ENCODE peak calls at places on chromosomes 7 and 10, in six cellular contexts. Y is A549, F is HepG2, J is GM12878, T is K562, N is endothelial cell of umbilical vein. K is an unnamed sample.

GRCh38 chr7:106597014-106597413 is 63.9 kb downstream of the CCDC71L start:
- DNase-seq in N (no peak), Y (no peak), T (no peak), F (no peak), J (no peak), K (no peak)

GRCh38 chr7:81013036-81013435 is 94.2 kb upstream of the SEMA3C start:
- DNase-seq in Y (peak), T (no peak), F (no peak), J (no peak), N (no peak), K (no peak)

GRCh38 chr7:39554583-39555140 is 11.5 kb upstream of the YAE1 start:
- DNase-seq in J (no peak), F (no peak), Y (no peak), N (no peak), T (no peak), K (no peak)

GRCh38 chr10:48251525-48252353 is 22.8 kb downstream of the FRMPD2 start:
- DNase-seq in J (no peak), F (no peak), T (no peak), N (no peak), Y (no peak), K (no peak)

GRCh38 chr10:43706166-43706565 is 57.5 kb upstream of the ZNF32 start:
- DNase-seq in J (no peak), N (no peak), F (no peak), T (no peak), Y (no peak), K (no peak)

GRCh38 chr10:101330236-101331225 is 23.4 kb upstream of the BTRC start:
- DNase-seq in F (no peak), T (no peak), N (no peak), Y (no peak), J (no peak), K (no peak)

GRCh38 chr10:21978191-21978862 is 25.2 kb downstream of the DNAJC1 start:
- DNase-seq in Y (no peak), J (no peak), T (no peak), N (peak), F (no peak), K (no peak)

GRCh38 chr7:139746652-139747051 is 31.1 kb downstream of the HIPK2 start:
- DNase-seq in F (no peak), Y (no peak), T (no peak), N (no peak), J (no peak), K (no peak)

GRCh38 chr10:27319752-27320561 is 79.4 kb upstream of the ACBD5 start:
- DNase-seq in Y (peak), N (peak), T (peak), F (no peak), J (no peak), K (peak)

GRCh38 chr7:154685564-154685901 is 317.4 kb downstream of the PAXIP1 start:
- DNase-seq in T (no peak), N (no peak), F (no peak), J (no peak), Y (no peak), K (no peak)

GRCh38 chr7:112946350-112946749 is 140.3 kb downstream of the GPR85 start:
- DNase-seq in T (no peak), Y (no peak), J (no peak), N (no peak), F (no peak), K (peak)

GRCh38 chr7:35581564-35581963 is 113.4 kb downstream of the HERPUD2 start:
- DNase-seq in N (no peak), J (no peak), Y (no peak), F (no peak), T (no peak), K (no peak)

GRCh38 chr10:17134737-17135260 is 5.2 kb upstream of the CUBN start:
- DNase-seq in N (no peak), Y (no peak), J (no peak), T (no peak), F (no peak), K (no peak)

GRCh38 chr7:44123190-44124003 is at the start of gene POLD2:
- DNase-seq in F (peak), J (peak), Y (peak), N (peak), T (peak), K (peak)

GRCh38 chr10:61896854-61897661 is 4.4 kb upstream of the ARID5B start:
- DNase-seq in T (peak), Y (peak), J (peak), N (peak), F (peak), K (peak)

GRCh38 chr10:70600512-70601395 is 1.8 kb downstream of the PRF1 start:
- DNase-seq in T (peak), N (no peak), F (no peak), Y (no peak), J (no peak), K (no peak)

GRCh38 chr10:51367120-51367519 is 292.8 kb downstream of the PRKG1 start:
- DNase-seq in J (no peak), T (no peak), N (no peak), Y (no peak), F (no peak), K (no peak)

GRCh38 chr10:36712695-36713094 is 412.7 kb upstream of the ANKRD30A start:
- DNase-seq in F (no peak), J (no peak), Y (no peak), T (no peak), N (no peak), K (no peak)

GRCh38 chr7:112362796-112363195 is 87.5 kb upstream of the IFRD1 start:
- DNase-seq in Y (no peak), F (no peak), T (no peak), N (no peak), J (no peak), K (no peak)

GRCh38 chr7:4610768-4611467 is 71.2 kb upstream of the FOXK1 start:
- DNase-seq in T (peak), Y (peak), J (peak), N (peak), F (peak), K (peak)

GRCh38 chr7:23222439-23223045 is 24.0 kb upstream of the GPNMB start:
- DNase-seq in F (peak), J (no peak), T (no peak), Y (no peak), N (no peak), K (no peak)

GRCh38 chr10:103616705-103617361 is 123.3 kb downstream of the NEURL1 start:
- DNase-seq in N (no peak), T (no peak), F (no peak), Y (no peak), J (no peak), K (peak)

GRCh38 chr7:50531928-50532327 is 33.3 kb downstream of the DDC start:
- DNase-seq in T (no peak), N (no peak), F (no peak), Y (no peak), J (no peak), K (no peak)

GRCh38 chr10:110074986-110075664 is 67.3 kb downstream of the ADD3 start:
- DNase-seq in J (no peak), Y (no peak), T (no peak), N (peak), F (no peak), K (no peak)

GRCh38 chr10:69344591-69345244 is 66.4 kb downstream of the HK1 start:
- DNase-seq in T (peak), J (peak), N (no peak), Y (no peak), F (no peak), K (peak)

DNA sequence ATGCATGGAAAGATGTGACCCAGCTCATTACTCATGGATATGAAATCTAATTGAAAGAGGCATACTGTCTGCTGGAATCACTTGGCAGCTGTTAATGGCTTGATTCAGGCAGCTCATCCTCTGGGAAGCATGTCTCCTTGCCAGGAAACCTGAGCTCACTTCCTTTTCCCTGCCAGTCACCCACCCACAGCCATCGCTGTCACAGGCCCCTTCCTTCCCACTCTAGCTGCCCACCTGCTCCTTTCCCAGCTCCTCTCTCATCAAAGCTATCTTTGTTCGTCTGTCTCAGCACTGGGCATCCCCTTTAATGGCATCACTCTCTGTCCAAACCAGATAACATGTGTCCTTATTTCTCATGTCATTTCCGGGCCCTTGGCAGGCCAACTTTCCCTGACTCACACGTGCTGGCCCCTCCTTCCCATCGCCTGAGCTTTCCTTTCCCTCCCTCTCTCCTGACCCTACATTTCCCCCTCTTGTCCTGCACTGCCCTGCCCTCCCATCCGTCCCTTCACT is 721.9 kb downstream of the TNS3 start:
- DNase-seq in N (peak), T (no peak), J (no peak), Y (no peak), F (no peak), K (no peak)
- TF ChIP-seq MAX in N (peak), T (no peak), J (no peak), Y (no peak), F (no peak), K (no peak)

DNA sequence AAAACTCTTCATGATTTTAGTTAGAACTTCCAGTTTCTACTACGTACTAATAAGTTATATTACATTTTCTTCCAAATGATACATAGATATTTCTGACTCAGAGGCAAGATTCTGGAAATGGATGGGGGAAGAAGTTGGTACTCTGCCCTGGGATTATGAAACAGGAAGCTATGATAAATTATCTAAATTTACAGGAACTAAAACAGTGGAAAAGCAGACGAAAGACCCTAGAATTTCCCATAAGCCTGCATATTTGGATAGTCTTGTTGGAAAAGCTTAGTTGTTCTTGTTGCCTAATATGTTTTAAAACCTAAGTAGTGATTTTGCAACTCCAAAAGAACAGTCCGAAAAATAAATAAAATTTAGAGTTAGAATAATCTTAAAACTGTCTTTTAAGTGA is 21.8 kb downstream of the CFAP69 start:
- DNase-seq in F (no peak), J (no peak), N (peak), Y (no peak), T (no peak), K (no peak)
- H3K4me3 ChIP-seq in F (peak), J (no peak), N (no peak), Y (no peak), T (no peak), K (no peak)

GRCh38 chr10:83724471-83725241 is 414.7 kb upstream of the GHITM start:
- DNase-seq in F (no peak), T (no peak), N (peak), J (peak), Y (no peak), K (no peak)
- TF ChIP-seq MYC in F (no peak), T (no peak), N (no peak), J (no peak), Y (no peak), K (no peak)

GRCh38 chr7:30845426-30846135 is 66.1 kb upstream of the AQP1 start:
- DNase-seq in Y (no peak), N (peak), J (no peak), T (no peak), F (no peak), K (no peak)
- TF ChIP-seq MAX in Y (no peak), N (no peak), J (no peak), T (no peak), F (no peak), K (no peak)

DNA sequence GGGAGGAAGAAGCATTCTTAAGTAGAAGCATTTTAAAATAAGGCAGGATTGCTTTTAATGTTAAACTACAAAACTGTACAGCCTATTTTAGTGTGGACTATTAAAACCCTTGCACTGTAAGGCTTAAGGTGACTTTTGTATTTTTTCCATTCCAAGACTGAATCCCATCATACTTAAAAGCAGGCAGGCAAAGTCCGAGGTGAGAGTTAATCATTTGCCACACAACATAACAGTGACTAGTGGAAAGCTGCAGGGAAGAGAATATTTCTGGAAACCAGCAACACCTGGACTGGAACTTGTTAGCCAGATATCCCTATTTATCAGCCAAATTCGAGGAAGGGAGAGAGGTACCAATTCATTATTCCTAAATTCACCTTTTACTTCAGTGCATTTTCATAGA is 3.5 kb downstream of the PRR15 start:
- DNase-seq in F (peak), J (no peak), Y (no peak), N (no peak), T (no peak), K (no peak)
- H3K4me3 ChIP-seq in F (no peak), J (no peak), Y (no peak), N (no peak), T (no peak), K (no peak)